ENCODE peak calls at places on chromosomes 5 and 9, in six cellular contexts. G is fibroblast of pulmonary artery, P is colonic mucosa, A is fibroblast of mammary gland, F is GM06990, R is neural progenitor cell. K is an unnamed sample.

GRCh38 chr9:105959491-105959890 is 265.1 kb downstream of the TMEM38B start:
- DNase-seq in G (no peak), P (no peak), A (no peak), F (no peak), R (no peak), K (no peak)

GRCh38 chr9:79662553-79662956 is 90.8 kb downstream of the TLE4 start:
- DNase-seq in G (no peak), P (no peak), A (no peak), F (no peak), R (peak; percentile 92), K (peak; percentile 38)

GRCh38 chr5:112534564-112534963 is 115.5 kb upstream of the EPB41L4A start:
- DNase-seq in G (peak; percentile 5), P (no peak), A (no peak), F (no peak), R (no peak), K (no peak)

GRCh38 chr5:134018154-134018985 is 13.6 kb upstream of the VDAC1 start:
- DNase-seq in G (no peak), P (peak; percentile 92), A (peak; percentile 12), F (no peak), R (no peak), K (no peak)

GRCh38 chr5:3634061-3634460 is 38.4 kb downstream of the IRX1 start:
- DNase-seq in G (no peak), P (no peak), A (no peak), F (no peak), R (no peak), K (no peak)

GRCh38 chr9:100428871-100429654 is 2.1 kb downstream of the MSANTD3 start:
- DNase-seq in G (peak; percentile 99), P (no peak), A (peak; percentile 100), F (no peak), R (no peak), K (peak; percentile 98)

GRCh38 chr5:89128097-89128496 is 245.1 kb upstream of the MEF2C start:
- DNase-seq in G (peak; percentile 20), P (no peak), A (peak; percentile 34), F (no peak), R (no peak), K (peak; percentile 4)

GRCh38 chr9:93517331-93517730 is 59.1 kb upstream of the PHF2 start:
- DNase-seq in G (peak; percentile 29), P (no peak), A (peak; percentile 51), F (no peak), R (no peak), K (no peak)

GRCh38 chr5:40746703-40747102 is 9.1 kb downstream of the TTC33 start:
- DNase-seq in G (peak; percentile 48), P (no peak), A (peak; percentile 11), F (no peak), R (no peak), K (peak; percentile 71)

GRCh38 chr5:9838906-9839305 is 208.8 kb upstream of the TAS2R1 start:
- DNase-seq in G (no peak), P (no peak), A (no peak), F (no peak), R (peak; percentile 43), K (peak; percentile 28)

GRCh38 chr5:156971848-156972525 is 9.0 kb upstream of the TIMD4 start:
- DNase-seq in G (no peak), P (no peak), A (no peak), F (no peak), R (no peak), K (no peak)

GRCh38 chr5:128674837-128675446 is 136.9 kb upstream of the FBN2 start:
- DNase-seq in G (peak; percentile 72), P (peak; percentile 53), A (peak; percentile 63), F (no peak), R (peak; percentile 50), K (peak; percentile 79)

GRCh38 chr9:75148551-75148950 is 60.2 kb downstream of the OSTF1 start:
- DNase-seq in G (peak; percentile 89), P (no peak), A (peak; percentile 75), F (no peak), R (no peak), K (peak; percentile 97)

GRCh38 chr5:168786142-168786541 is 207.0 kb upstream of the PANK3 start:
- DNase-seq in G (no peak), P (no peak), A (no peak), F (no peak), R (no peak), K (no peak)

GRCh38 chr9:19517202-19517942 is 108.6 kb downstream of the ACER2 start:
- DNase-seq in G (peak; percentile 10), P (no peak), A (no peak), F (no peak), R (peak; percentile 51), K (no peak)

GRCh38 chr9:19516348-19516747 is 107.5 kb downstream of the ACER2 start:
- DNase-seq in G (no peak), P (no peak), A (no peak), F (no peak), R (no peak), K (no peak)

GRCh38 chr9:19522558-19522957 is 113.7 kb downstream of the ACER2 start:
- DNase-seq in G (no peak), P (no peak), A (no peak), F (no peak), R (no peak), K (no peak)

GRCh38 chr9:19521205-19521604 is 112.4 kb downstream of the ACER2 start:
- DNase-seq in G (no peak), P (no peak), A (no peak), F (no peak), R (no peak), K (no peak)
- TF ChIP-seq CTCF in G (no peak), P (no peak), A (no peak), F (no peak), R (peak; percentile 15), K (no peak)

DNA sequence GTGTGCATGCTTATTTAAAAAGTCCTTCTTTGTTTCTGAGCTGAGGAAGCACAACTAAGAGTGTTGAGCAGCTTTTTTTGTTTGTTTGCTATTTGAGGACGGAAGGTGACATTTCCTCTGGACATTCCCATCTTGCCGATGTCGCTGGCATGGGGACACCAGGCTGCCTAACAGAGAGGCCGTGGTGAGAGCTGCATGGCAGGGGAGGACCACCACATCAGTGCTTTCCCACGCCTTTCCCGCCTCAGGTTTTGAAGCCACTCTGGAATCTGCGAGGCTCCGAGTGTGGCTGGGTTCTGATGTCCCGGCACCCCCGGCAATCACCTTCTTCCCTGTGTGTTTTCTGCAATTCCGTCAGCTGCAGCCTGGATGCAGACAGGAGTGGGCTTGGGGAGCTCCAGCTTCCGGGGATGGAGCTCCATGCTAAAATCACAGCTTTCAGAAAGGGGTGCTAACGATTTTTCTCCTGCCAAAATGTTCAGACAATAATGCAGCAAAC is 259.8 kb upstream of the IRX4 start:
- DNase-seq in G (no peak), P (no peak), A (no peak), F (no peak), R (no peak), K (no peak)
- TF ChIP-seq CTCF in G (no peak), P (no peak), A (no peak), F (no peak), R (no peak), K (no peak)

DNA sequence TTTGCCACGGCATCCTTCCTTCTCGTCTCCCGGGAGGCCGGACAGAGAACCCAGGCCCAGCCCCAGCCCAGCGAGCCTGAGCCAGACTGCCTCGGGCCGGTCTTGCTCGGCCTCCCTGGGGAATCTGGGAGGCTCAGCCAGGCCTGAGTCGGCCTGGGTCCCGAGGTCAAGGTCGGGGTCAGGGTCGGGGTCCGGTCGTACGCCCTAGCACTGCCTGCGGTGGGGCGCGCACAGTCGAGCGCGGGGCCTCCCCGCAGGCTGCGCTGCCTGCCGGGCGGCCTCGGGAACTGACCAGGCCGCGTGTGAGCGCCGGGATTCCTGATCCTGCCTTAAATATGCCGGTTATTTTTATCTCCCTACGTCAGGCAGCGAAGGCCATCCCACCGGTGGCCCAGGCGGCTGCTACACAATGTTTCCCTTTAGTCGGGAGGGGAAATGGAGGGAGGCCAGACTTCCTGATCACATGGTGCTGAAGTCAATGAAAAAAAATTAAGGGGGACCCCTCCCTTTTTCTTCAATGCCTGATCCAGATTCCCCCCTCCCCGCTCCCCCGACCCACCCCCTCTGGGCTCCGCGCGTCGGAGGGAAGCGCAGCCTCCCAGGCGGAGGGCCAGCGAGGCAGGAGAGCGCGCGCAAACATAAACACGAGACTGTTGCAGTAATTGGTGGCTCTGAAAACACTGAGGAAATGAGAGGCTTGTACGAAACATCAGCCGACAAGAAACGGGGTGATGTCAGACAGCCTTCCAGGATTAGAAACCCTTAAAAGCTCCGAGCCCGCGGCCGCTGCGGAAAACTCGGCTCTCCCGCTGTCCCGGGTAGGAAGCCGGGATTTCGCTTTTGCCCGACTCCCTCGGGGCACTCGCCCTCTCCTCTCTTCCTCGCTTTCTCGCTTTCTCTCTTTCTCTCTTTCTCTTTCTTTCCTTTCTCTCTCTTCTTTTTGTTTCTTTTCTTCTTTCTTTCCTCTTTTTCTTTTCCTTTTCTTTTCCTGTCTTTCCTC is 148.2 kb upstream of the KLF4 start:
- DNase-seq in G (peak; percentile 100), P (peak; percentile 82), A (peak; percentile 96), F (no peak), R (peak; percentile 65), K (peak; percentile 99)
- TF ChIP-seq CTCF in G (no peak), P (no peak), A (no peak), F (no peak), R (no peak), K (no peak)

DNA sequence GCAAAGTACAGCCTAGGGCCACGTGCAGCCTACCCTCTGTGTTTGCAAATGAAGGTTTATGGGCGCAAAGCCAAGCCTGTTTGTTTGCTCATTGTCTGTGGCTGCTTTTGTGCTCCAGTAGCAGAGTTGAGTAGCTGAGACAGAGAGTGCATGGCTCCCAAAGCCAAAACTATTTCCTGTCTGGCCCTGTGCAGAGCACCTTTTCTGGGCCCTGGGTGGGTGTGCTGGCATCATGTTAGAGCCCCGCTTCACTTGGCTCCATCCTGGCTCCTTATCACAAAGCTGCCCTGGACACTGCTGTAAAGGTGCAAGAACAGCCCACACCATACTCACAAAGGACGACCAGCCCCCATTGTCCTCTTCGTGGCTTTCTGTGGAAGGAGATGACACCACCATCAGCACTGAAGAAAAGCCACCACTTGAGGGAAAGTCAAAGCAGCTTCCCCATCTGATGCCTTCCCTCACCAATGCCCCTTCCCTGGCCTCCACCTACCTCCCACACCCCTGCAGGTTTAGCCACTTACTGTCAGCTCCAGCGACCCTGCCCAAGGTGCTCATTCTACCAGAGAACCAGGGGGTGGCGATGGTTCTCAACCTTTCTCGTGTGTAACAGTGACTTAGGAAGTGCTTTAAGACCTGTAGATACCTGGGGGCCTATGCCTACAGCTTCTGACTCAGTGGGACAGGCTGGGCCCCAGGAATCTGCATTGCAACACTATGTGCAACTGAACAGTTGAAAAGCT is 23.4 kb downstream of the LCP2 start:
- DNase-seq in G (peak; percentile 33), P (no peak), A (no peak), F (no peak), R (peak; percentile 55), K (peak; percentile 40)
- TF ChIP-seq CTCF in G (peak; percentile 32), P (no peak), A (peak; percentile 9), F (peak; percentile 60), R (peak; percentile 48), K (peak; percentile 30)

DNA sequence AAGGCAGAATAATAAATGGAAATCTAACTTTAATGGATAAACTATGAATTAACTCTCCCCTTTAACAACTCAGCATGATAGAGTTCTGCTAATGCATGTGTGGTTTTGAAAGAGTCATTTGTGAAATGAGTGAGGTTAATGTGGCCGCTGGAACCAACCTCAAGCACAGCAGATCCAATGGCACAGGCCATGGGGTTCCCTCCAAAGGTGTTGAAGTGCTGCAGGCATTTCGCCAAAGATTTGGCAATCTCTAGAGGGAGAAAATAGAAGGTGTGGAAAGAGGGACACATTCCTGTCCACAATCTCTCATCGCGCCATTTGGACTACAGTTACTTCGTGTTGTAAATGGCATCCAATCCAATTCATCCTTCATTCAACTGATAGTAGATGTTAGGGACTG is 35.0 kb downstream of the AGXT2 start:
- DNase-seq in G (no peak), P (no peak), A (no peak), F (no peak), R (no peak), K (peak; percentile 67)
- TF ChIP-seq CTCF in G (no peak), P (no peak), A (no peak), F (no peak), R (no peak), K (no peak)

K was measured in choroid plexus epithelial cell.